ENCODE peak calls at places on chromosomes 7 and 10, in seven cellular contexts. R is astrocyte of the spinal cord, T is NB4, Y is thoracic aorta, S is H9, A is Panc1, N is lower lobe of right lung. F is an unnamed sample.

GRCh38 chr7:55189878-55190436 is 171.1 kb downstream of the EGFR start:
- DNase-seq in A (no peak), Y (no peak), T (no peak), S (no peak), N (no peak), R (no peak), F (no peak)

GRCh38 chr7:27102578-27103442 is at the start of gene HOXA2:
- DNase-seq in N (peak; percentile 48), A (no peak), R (peak; percentile 88), Y (no peak), T (no peak), S (no peak), F (no peak)

GRCh38 chr7:69684955-69685631 is 86.8 kb downstream of the AUTS2 start:
- DNase-seq in R (no peak), N (no peak), S (no peak), A (no peak), T (peak; percentile 89), Y (no peak), F (no peak)

GRCh38 chr7:124179641-124180040 is 146.8 kb upstream of the TMEM229A start:
- DNase-seq in T (no peak), S (no peak), A (no peak), R (no peak), N (no peak), Y (no peak), F (no peak)

GRCh38 chr7:134031835-134032617 is 95.1 kb upstream of the LRGUK start:
- DNase-seq in T (no peak), Y (no peak), N (no peak), S (no peak), R (no peak), A (no peak), F (no peak)

GRCh38 chr7:123647106-123647730 is 8.4 kb upstream of the LMOD2 start:
- DNase-seq in N (no peak), A (no peak), T (no peak), R (no peak), Y (no peak), S (no peak), F (no peak)

GRCh38 chr7:15678646-15679045 is 7.8 kb downstream of the MEOX2 start:
- DNase-seq in S (no peak), A (no peak), N (no peak), T (no peak), R (no peak), Y (no peak), F (no peak)

GRCh38 chr7:151403764-151404163 is 6.1 kb downstream of the WDR86 start:
- DNase-seq in S (no peak), A (no peak), N (no peak), R (no peak), Y (no peak), T (no peak), F (no peak)

GRCh38 chr7:96347471-96347870 is 25.6 kb upstream of the SLC25A13 start:
- DNase-seq in N (no peak), Y (no peak), A (no peak), R (no peak), T (no peak), S (no peak), F (no peak)

GRCh38 chr7:117143580-117143979 is 179.3 kb downstream of the WNT2 start:
- DNase-seq in T (no peak), S (no peak), R (peak; percentile 46), N (no peak), Y (no peak), A (no peak), F (no peak)

GRCh38 chr7:30884881-30885280 is 26.8 kb upstream of the AQP1 start:
- DNase-seq in A (no peak), T (no peak), Y (no peak), S (no peak), N (no peak), R (no peak), F (no peak)

GRCh38 chr10:12874501-12874900 is 127.0 kb downstream of the CCDC3 start:
- DNase-seq in S (no peak), T (no peak), Y (no peak), R (no peak), A (no peak), N (no peak), F (no peak)

GRCh38 chr10:88542522-88542921 is 40.6 kb downstream of the RNLS start:
- DNase-seq in T (no peak), R (no peak), A (no peak), Y (no peak), S (no peak), N (no peak), F (no peak)

GRCh38 chr10:132618158-132618924 is 80.8 kb downstream of the INPP5A start:
- DNase-seq in A (no peak), N (no peak), S (no peak), T (no peak), Y (no peak), R (no peak), F (no peak)

GRCh38 chr10:61744469-61744868 is 81.7 kb downstream of the CABCOCO1 start:
- DNase-seq in S (no peak), R (no peak), A (no peak), T (peak; percentile 35), N (no peak), Y (no peak), F (no peak)

GRCh38 chr10:11870461-11870780 is 47.3 kb downstream of the PROSER2 start:
- DNase-seq in T (no peak), N (no peak), S (no peak), Y (no peak), A (no peak), R (no peak), F (no peak)

GRCh38 chr10:97278491-97278989 is 13.9 kb downstream of the ARHGAP19 start:
- DNase-seq in N (no peak), R (peak; percentile 90), S (no peak), Y (no peak), A (peak; percentile 78), T (peak; percentile 92), F (no peak)

GRCh38 chr7:132386249-132386681 is 190.0 kb downstream of the PLXNA4 start:
- DNase-seq in A (no peak), T (no peak), R (peak; percentile 77), N (peak; percentile 54), S (no peak), Y (peak; percentile 64), F (no peak)

GRCh38 chr7:77587276-77587675 is 50.2 kb downstream of the PTPN12 start:
- DNase-seq in R (no peak), S (no peak), T (no peak), Y (no peak), A (no peak), N (no peak), F (no peak)

DNA sequence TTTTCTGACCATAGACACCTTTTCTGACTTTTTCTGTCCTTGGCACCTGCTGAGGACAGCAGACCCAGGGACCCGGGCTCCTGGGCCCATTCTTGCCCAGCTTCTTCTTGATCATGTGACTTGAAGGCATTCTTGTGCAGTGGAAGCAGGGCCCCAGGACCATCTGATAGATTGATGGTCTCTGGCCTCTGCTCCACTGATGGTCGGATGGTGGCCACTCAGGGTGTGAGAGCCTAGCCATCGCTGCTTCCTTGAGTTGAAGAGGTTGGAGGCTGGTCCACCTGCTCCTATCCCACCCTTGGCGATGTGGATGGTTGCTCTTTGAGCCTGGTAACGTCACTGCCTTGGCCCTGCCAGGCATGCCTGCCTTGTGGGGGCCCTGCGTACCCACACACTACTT is 37.8 kb upstream of the ZNF716 start:
- DNase-seq in N (no peak), Y (no peak), R (no peak), S (no peak), A (no peak), T (no peak), F (no peak)
- TF ChIP-seq CTCF in N (no peak), Y (no peak), R (no peak), S (no peak), A (no peak), T (no peak), F (no peak)

GRCh38 chr10:43173120-43173519 is 34.9 kb downstream of the CSGALNACT2 start:
- DNase-seq in A (no peak), S (no peak), N (no peak), T (no peak), Y (no peak), R (no peak), F (no peak)

GRCh38 chr10:43172645-43173044 is 34.4 kb downstream of the CSGALNACT2 start:
- DNase-seq in A (no peak), N (no peak), R (no peak), Y (no peak), S (no peak), T (no peak), F (no peak)

GRCh38 chr10:43166207-43166878 is 28.1 kb downstream of the CSGALNACT2 start:
- DNase-seq in R (no peak), T (no peak), A (no peak), Y (no peak), S (no peak), N (no peak), F (no peak)

GRCh38 chr10:43166879-43167490 is 28.7 kb downstream of the CSGALNACT2 start:
- DNase-seq in T (peak; percentile 11), Y (no peak), N (no peak), R (no peak), S (no peak), A (no peak), F (no peak)

DNA sequence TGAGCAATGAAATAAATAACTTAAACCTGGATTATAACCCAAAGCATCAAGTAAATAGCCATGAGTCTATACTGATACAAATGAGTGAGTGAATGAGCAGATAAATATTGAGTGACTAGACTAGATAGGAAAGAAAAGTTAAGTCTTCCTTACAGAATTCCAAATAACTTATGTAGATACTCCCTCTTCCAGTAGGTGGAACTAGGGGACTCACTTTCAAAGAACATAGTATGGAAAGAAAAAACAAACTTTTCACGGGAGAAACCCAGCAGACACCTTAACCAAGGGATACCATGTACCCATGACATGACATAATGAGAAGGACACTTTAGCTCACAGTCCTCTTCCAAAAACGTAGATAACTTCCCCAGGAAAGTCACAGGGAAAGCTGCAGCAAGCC is 32.2 kb downstream of the CSGALNACT2 start:
- DNase-seq in Y (no peak), A (no peak), N (no peak), R (peak; percentile 14), T (no peak), S (no peak), F (no peak)
- TF ChIP-seq CTCF in Y (no peak), A (peak; percentile 53), N (no peak), R (peak; percentile 32), T (no peak), S (peak; percentile 53), F (peak; percentile 38)

DNA sequence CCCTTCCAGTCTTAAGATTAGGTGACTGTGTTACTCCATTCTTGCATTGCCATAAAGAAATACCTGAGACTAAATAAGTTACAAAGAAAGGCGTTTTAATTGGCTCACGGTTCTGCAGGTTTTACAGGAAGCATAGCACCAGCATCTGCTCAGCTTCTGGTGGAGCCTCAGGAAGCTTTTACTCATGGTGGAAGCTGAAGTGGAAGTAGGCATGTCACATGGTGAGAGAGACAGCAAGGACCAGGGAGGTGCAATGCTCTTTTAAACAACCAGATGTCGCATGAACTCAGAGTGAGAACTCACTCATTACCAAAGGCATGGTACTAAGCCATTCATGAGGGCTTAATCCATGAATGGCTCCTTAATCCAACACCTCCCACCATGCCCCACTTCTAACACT is 34.0 kb upstream of the TMEM273 start:
- DNase-seq in S (no peak), R (no peak), T (peak; percentile 13), A (no peak), Y (no peak), N (no peak), F (no peak)
- TF ChIP-seq CTCF in S (no peak), R (no peak), T (no peak), A (peak; percentile 49), Y (no peak), N (no peak), F (no peak)

DNA sequence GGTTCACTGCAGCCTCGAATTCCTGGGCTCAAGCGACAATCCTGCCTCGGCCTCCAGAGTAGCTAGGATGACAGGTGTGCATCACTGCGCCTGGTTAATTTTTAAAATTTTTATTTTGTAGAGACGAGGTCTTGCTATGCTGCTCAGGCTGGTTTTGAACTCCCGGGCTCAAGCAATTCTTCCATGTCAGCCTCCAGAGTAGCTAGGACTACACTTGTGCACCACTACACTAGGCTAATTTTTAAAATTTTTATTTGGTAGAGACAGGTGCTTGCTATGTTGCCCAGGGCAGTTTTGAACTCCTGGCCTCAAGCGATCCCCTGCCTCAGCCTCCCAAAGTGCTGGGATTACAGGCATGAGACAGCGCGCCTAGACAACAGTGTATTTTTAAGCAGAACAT is 120.5 kb downstream of the SVIL start:
- DNase-seq in T (no peak), N (no peak), A (no peak), Y (no peak), S (no peak), R (no peak), F (no peak)
- TF ChIP-seq CTCF in T (no peak), N (no peak), A (no peak), Y (no peak), S (no peak), R (no peak), F (no peak)